ENCODE peak calls at places on chromosomes 1 and 21, in six cellular contexts. X is tibial artery, R is Peyer's patch, E is right cardiac atrium, W is AG08395, M is HuH-7. J is an unnamed sample.
A peak's percentile ranks its signal among the peaks of the same experiment; 100 is the strongest.

GRCh38 chr1:116875391-116875790 is 34.3 kb upstream of the PTGFRN start:
- DNase-seq in X (no peak), R (no peak), E (peak; percentile 38), W (no peak), M (no peak), J (no peak)

GRCh38 chr1:220374449-220374848 is 102.2 kb upstream of the RAB3GAP2 start:
- DNase-seq in X (no peak), R (no peak), E (no peak), W (no peak), M (no peak), J (no peak)

GRCh38 chr1:201311356-201312011 is 28.2 kb downstream of the PKP1 start:
- DNase-seq in X (no peak), R (no peak), E (no peak), W (no peak), M (no peak), J (peak; percentile 13)

GRCh38 chr1:190154744-190155143 is 322.9 kb downstream of the BRINP3 start:
- DNase-seq in X (no peak), R (no peak), E (no peak), W (no peak), M (no peak), J (no peak)

GRCh38 chr1:31703431-31704260 is at the start of gene COL16A1:
- DNase-seq in X (peak; percentile 85), R (peak; percentile 67), E (peak; percentile 95), W (peak; percentile 88), M (no peak), J (peak; percentile 73)

GRCh38 chr1:1677718-1678580 is 14.6 kb downstream of the SLC35E2B start:
- DNase-seq in X (no peak), R (no peak), E (no peak), W (no peak), M (no peak), J (peak; percentile 28)

GRCh38 chr1:62437273-62437945 is 560 bp downstream of the USP1 start:
- DNase-seq in X (no peak), R (peak; percentile 83), E (peak; percentile 74), W (no peak), M (peak; percentile 17), J (peak; percentile 89)

GRCh38 chr1:155966750-155967149 is 11.6 kb downstream of the ARHGEF2 start:
- DNase-seq in X (no peak), R (no peak), E (peak; percentile 53), W (no peak), M (no peak), J (no peak)

GRCh38 chr1:12001996-12002493 is 17.3 kb upstream of the MIIP start:
- DNase-seq in X (no peak), R (no peak), E (peak; percentile 60), W (no peak), M (no peak), J (no peak)

GRCh38 chr1:109327285-109327684 is 20.5 kb upstream of the MYBPHL start:
- DNase-seq in X (no peak), R (no peak), E (no peak), W (no peak), M (no peak), J (no peak)

GRCh38 chr1:80925130-80925780 is 875.5 kb upstream of the ADGRL2 start:
- DNase-seq in X (no peak), R (no peak), E (no peak), W (no peak), M (no peak), J (no peak)

GRCh38 chr21:32347351-32347750 is 45.5 kb downstream of the URB1 start:
- DNase-seq in X (no peak), R (no peak), E (no peak), W (no peak), M (no peak), J (no peak)

GRCh38 chr1:222600274-222600673 is 10.5 kb upstream of the TAF1A start:
- DNase-seq in X (no peak), R (no peak), E (no peak), W (peak; percentile 6), M (no peak), J (no peak)

GRCh38 chr1:6083385-6083784 is 37.7 kb downstream of the KCNAB2 start:
- DNase-seq in X (no peak), R (no peak), E (peak; percentile 37), W (no peak), M (no peak), J (peak; percentile 62)

GRCh38 chr1:60895167-60896124 is 186.9 kb upstream of the NFIA start:
- DNase-seq in X (no peak), R (no peak), E (peak; percentile 60), W (no peak), M (no peak), J (no peak)

GRCh38 chr1:24204116-24204515 is 17.0 kb upstream of the IFNLR1 start:
- DNase-seq in X (no peak), R (no peak), E (peak; percentile 45), W (no peak), M (no peak), J (no peak)

GRCh38 chr1:67749844-67750689 is 65.1 kb downstream of the GADD45A start:
- DNase-seq in X (peak; percentile 76), R (no peak), E (no peak), W (peak; percentile 75), M (no peak), J (no peak)

GRCh38 chr1:81174811-81175476 is 625.8 kb upstream of the ADGRL2 start:
- DNase-seq in X (no peak), R (no peak), E (no peak), W (peak; percentile 26), M (peak; percentile 14), J (no peak)